ENCODE peak calls at places on chromosomes 11 and 22, in nine cellular contexts. One of them, this sample, is unnamed.

GRCh38 chr11:84865257-84865656 is 761.9 kb downstream of the DLG2 start:
- DNase-seq in choroid plexus epithelial cell: peak
- DNase-seq in stimulated activated CD8-positive, alpha-beta memory T cell treated with anti-CD3 and anti-CD28 coated beads, Interleukin-12 subunit alpha, Interleukin-12 subunit beta, amount 100 ng/mL, for 4 hours: no peak
- DNase-seq in H9: no peak
- DNase-seq in left cardiac atrium: no peak
- DNase-seq in activated T-cell treated with anti-CD3 and anti-CD28 coated beads for 48 hours: no peak
- DNase-seq in brain microvascular endothelial cell: no peak
- DNase-seq in effector CD4-positive, alpha-beta T cell: no peak
- DNase-seq in psoas muscle: no peak
- DNase-seq in this sample: no peak

GRCh38 chr22:23182289-23183106 is 2.2 kb downstream of the BCR start:
- DNase-seq in choroid plexus epithelial cell: peak
- DNase-seq in effector CD4-positive, alpha-beta T cell: peak
- DNase-seq in left cardiac atrium: no peak
- DNase-seq in activated T-cell treated with anti-CD3 and anti-CD28 coated beads for 48 hours: peak
- DNase-seq in stimulated activated CD8-positive, alpha-beta memory T cell treated with anti-CD3 and anti-CD28 coated beads, Interleukin-12 subunit alpha, Interleukin-12 subunit beta, amount 100 ng/mL, for 4 hours: no peak
- DNase-seq in psoas muscle: no peak
- DNase-seq in brain microvascular endothelial cell: no peak
- DNase-seq in H9: no peak
- DNase-seq in this sample: peak

GRCh38 chr11:113193077-113193476 is 121.3 kb upstream of the TTC12 start:
- DNase-seq in psoas muscle: no peak
- DNase-seq in activated T-cell treated with anti-CD3 and anti-CD28 coated beads for 48 hours: no peak
- DNase-seq in brain microvascular endothelial cell: no peak
- DNase-seq in stimulated activated CD8-positive, alpha-beta memory T cell treated with anti-CD3 and anti-CD28 coated beads, Interleukin-12 subunit alpha, Interleukin-12 subunit beta, amount 100 ng/mL, for 4 hours: no peak
- DNase-seq in effector CD4-positive, alpha-beta T cell: no peak
- DNase-seq in left cardiac atrium: no peak
- DNase-seq in choroid plexus epithelial cell: no peak
- DNase-seq in H9: no peak
- DNase-seq in this sample: no peak

GRCh38 chr11:116294630-116295029 is 478.2 kb downstream of the BUD13 start:
- DNase-seq in activated T-cell treated with anti-CD3 and anti-CD28 coated beads for 48 hours: no peak
- DNase-seq in left cardiac atrium: no peak
- DNase-seq in brain microvascular endothelial cell: peak
- DNase-seq in H9: no peak
- DNase-seq in psoas muscle: no peak
- DNase-seq in effector CD4-positive, alpha-beta T cell: no peak
- DNase-seq in stimulated activated CD8-positive, alpha-beta memory T cell treated with anti-CD3 and anti-CD28 coated beads, Interleukin-12 subunit alpha, Interleukin-12 subunit beta, amount 100 ng/mL, for 4 hours: no peak
- DNase-seq in choroid plexus epithelial cell: peak
- DNase-seq in this sample: no peak

GRCh38 chr11:61727401-61727811 is 25.0 kb upstream of the MYRF start:
- DNase-seq in choroid plexus epithelial cell: no peak
- DNase-seq in brain microvascular endothelial cell: no peak
- DNase-seq in activated T-cell treated with anti-CD3 and anti-CD28 coated beads for 48 hours: no peak
- DNase-seq in H9: no peak
- DNase-seq in psoas muscle: no peak
- DNase-seq in left cardiac atrium: no peak
- DNase-seq in stimulated activated CD8-positive, alpha-beta memory T cell treated with anti-CD3 and anti-CD28 coated beads, Interleukin-12 subunit alpha, Interleukin-12 subunit beta, amount 100 ng/mL, for 4 hours: no peak
- DNase-seq in effector CD4-positive, alpha-beta T cell: no peak
- DNase-seq in this sample: no peak

GRCh38 chr11:46363031-46363407 is 15.8 kb downstream of the DGKZ start:
- DNase-seq in H9: no peak
- DNase-seq in activated T-cell treated with anti-CD3 and anti-CD28 coated beads for 48 hours: no peak
- DNase-seq in brain microvascular endothelial cell: peak
- DNase-seq in choroid plexus epithelial cell: peak
- DNase-seq in left cardiac atrium: peak
- DNase-seq in psoas muscle: peak
- DNase-seq in effector CD4-positive, alpha-beta T cell: no peak
- DNase-seq in stimulated activated CD8-positive, alpha-beta memory T cell treated with anti-CD3 and anti-CD28 coated beads, Interleukin-12 subunit alpha, Interleukin-12 subunit beta, amount 100 ng/mL, for 4 hours: no peak
- DNase-seq in this sample: no peak

GRCh38 chr22:50169774-50170341 is 673 bp upstream of the PANX2 start:
- DNase-seq in activated T-cell treated with anti-CD3 and anti-CD28 coated beads for 48 hours: peak
- DNase-seq in H9: no peak
- DNase-seq in brain microvascular endothelial cell: no peak
- DNase-seq in left cardiac atrium: no peak
- DNase-seq in psoas muscle: peak
- DNase-seq in effector CD4-positive, alpha-beta T cell: no peak
- DNase-seq in choroid plexus epithelial cell: no peak
- DNase-seq in stimulated activated CD8-positive, alpha-beta memory T cell treated with anti-CD3 and anti-CD28 coated beads, Interleukin-12 subunit alpha, Interleukin-12 subunit beta, amount 100 ng/mL, for 4 hours: peak
- DNase-seq in this sample: peak

GRCh38 chr22:42473484-42474193 is 41.4 kb upstream of the NFAM1 start:
- DNase-seq in brain microvascular endothelial cell: peak
- DNase-seq in psoas muscle: no peak
- DNase-seq in activated T-cell treated with anti-CD3 and anti-CD28 coated beads for 48 hours: no peak
- DNase-seq in left cardiac atrium: no peak
- DNase-seq in effector CD4-positive, alpha-beta T cell: peak
- DNase-seq in H9: no peak
- DNase-seq in stimulated activated CD8-positive, alpha-beta memory T cell treated with anti-CD3 and anti-CD28 coated beads, Interleukin-12 subunit alpha, Interleukin-12 subunit beta, amount 100 ng/mL, for 4 hours: no peak
- DNase-seq in choroid plexus epithelial cell: peak
- DNase-seq in this sample: peak

GRCh38 chr11:2325719-2326118 is 23.9 kb downstream of the TSPAN32 start:
- DNase-seq in left cardiac atrium: peak
- DNase-seq in activated T-cell treated with anti-CD3 and anti-CD28 coated beads for 48 hours: no peak
- DNase-seq in choroid plexus epithelial cell: peak
- DNase-seq in H9: no peak
- DNase-seq in brain microvascular endothelial cell: peak
- DNase-seq in effector CD4-positive, alpha-beta T cell: no peak
- DNase-seq in stimulated activated CD8-positive, alpha-beta memory T cell treated with anti-CD3 and anti-CD28 coated beads, Interleukin-12 subunit alpha, Interleukin-12 subunit beta, amount 100 ng/mL, for 4 hours: no peak
- DNase-seq in psoas muscle: no peak
- DNase-seq in this sample: no peak

GRCh38 chr11:12381875-12382274 is 4.5 kb downstream of the PARVA start:
- DNase-seq in activated T-cell treated with anti-CD3 and anti-CD28 coated beads for 48 hours: no peak
- DNase-seq in psoas muscle: no peak
- DNase-seq in choroid plexus epithelial cell: peak
- DNase-seq in H9: no peak
- DNase-seq in stimulated activated CD8-positive, alpha-beta memory T cell treated with anti-CD3 and anti-CD28 coated beads, Interleukin-12 subunit alpha, Interleukin-12 subunit beta, amount 100 ng/mL, for 4 hours: no peak
- DNase-seq in effector CD4-positive, alpha-beta T cell: no peak
- DNase-seq in brain microvascular endothelial cell: no peak
- DNase-seq in left cardiac atrium: no peak
- DNase-seq in this sample: no peak

GRCh38 chr11:56817661-56818060 is 69.2 kb upstream of the OR9G4 start:
- DNase-seq in psoas muscle: no peak
- DNase-seq in left cardiac atrium: no peak
- DNase-seq in H9: no peak
- DNase-seq in activated T-cell treated with anti-CD3 and anti-CD28 coated beads for 48 hours: no peak
- DNase-seq in stimulated activated CD8-positive, alpha-beta memory T cell treated with anti-CD3 and anti-CD28 coated beads, Interleukin-12 subunit alpha, Interleukin-12 subunit beta, amount 100 ng/mL, for 4 hours: no peak
- DNase-seq in brain microvascular endothelial cell: no peak
- DNase-seq in effector CD4-positive, alpha-beta T cell: no peak
- DNase-seq in choroid plexus epithelial cell: no peak
- DNase-seq in this sample: no peak

This sample was measured in stimulated activated naive CD8-positive, alpha-beta T cell treated with anti-CD3 and anti-CD28 coated beads, Interleukin-15, amount 100 ng/mL, for 72 hours.